ENCODE peak calls at places on chromosomes 7 and 10, in six cellular contexts. One of them, this sample, is unnamed.

GRCh38 chr7:73830872-73831655 is at the start of gene CLDN4:
- DNase-seq in upper lobe of right lung: peak
- DNase-seq in GM13976: no peak
- DNase-seq in AG04450: no peak
- DNase-seq in hepatocyte: peak
- DNase-seq in colonic mucosa: peak
- DNase-seq in this sample: no peak

GRCh38 chr7:48183370-48183743 is 12.1 kb downstream of the ABCA13 start:
- DNase-seq in upper lobe of right lung: no peak
- DNase-seq in GM13976: no peak
- DNase-seq in AG04450: no peak
- DNase-seq in hepatocyte: no peak
- DNase-seq in colonic mucosa: no peak
- DNase-seq in this sample: no peak

GRCh38 chr7:28564755-28565374 is 152.5 kb downstream of the CREB5 start:
- DNase-seq in upper lobe of right lung: no peak
- DNase-seq in GM13976: no peak
- DNase-seq in AG04450: no peak
- DNase-seq in hepatocyte: no peak
- DNase-seq in colonic mucosa: no peak
- DNase-seq in this sample: no peak

GRCh38 chr10:21751341-21752310 is 217.6 kb downstream of the MLLT10 start:
- DNase-seq in upper lobe of right lung: no peak
- DNase-seq in GM13976: no peak
- DNase-seq in AG04450: no peak
- DNase-seq in hepatocyte: peak
- DNase-seq in colonic mucosa: peak
- DNase-seq in this sample: no peak

GRCh38 chr7:49119706-49120105 is 195.4 kb downstream of the CDC14C start:
- DNase-seq in upper lobe of right lung: no peak
- DNase-seq in GM13976: no peak
- DNase-seq in AG04450: no peak
- DNase-seq in hepatocyte: no peak
- DNase-seq in colonic mucosa: no peak
- DNase-seq in this sample: no peak

GRCh38 chr10:106402455-106402854 is 762.1 kb downstream of the SORCS1 start:
- DNase-seq in upper lobe of right lung: no peak
- DNase-seq in GM13976: no peak
- DNase-seq in AG04450: no peak
- DNase-seq in hepatocyte: no peak
- DNase-seq in colonic mucosa: no peak
- DNase-seq in this sample: no peak

GRCh38 chr10:100076750-100077149 is 4.9 kb downstream of the CPN1 start:
- DNase-seq in upper lobe of right lung: no peak
- DNase-seq in GM13976: peak
- DNase-seq in AG04450: no peak
- DNase-seq in hepatocyte: no peak
- DNase-seq in colonic mucosa: no peak
- DNase-seq in this sample: no peak

GRCh38 chr10:122232781-122233180 is 38.3 kb upstream of the BTBD16 start:
- DNase-seq in upper lobe of right lung: no peak
- DNase-seq in GM13976: no peak
- DNase-seq in AG04450: peak
- DNase-seq in hepatocyte: peak
- DNase-seq in colonic mucosa: no peak
- DNase-seq in this sample: no peak

GRCh38 chr10:98055875-98056516 is 25.6 kb upstream of the CRTAC1 start:
- DNase-seq in upper lobe of right lung: no peak
- DNase-seq in GM13976: peak
- DNase-seq in AG04450: no peak
- DNase-seq in hepatocyte: peak
- DNase-seq in colonic mucosa: no peak
- DNase-seq in this sample: no peak

GRCh38 chr10:71421075-71421434 is 24.3 kb downstream of the CDH23 start:
- DNase-seq in upper lobe of right lung: no peak
- DNase-seq in GM13976: no peak
- DNase-seq in AG04450: no peak
- DNase-seq in hepatocyte: no peak
- DNase-seq in colonic mucosa: no peak
- DNase-seq in this sample: no peak

GRCh38 chr10:28533571-28534304 is 820 bp downstream of the WAC start:
- DNase-seq in upper lobe of right lung: peak
- DNase-seq in GM13976: peak
- DNase-seq in AG04450: no peak
- DNase-seq in hepatocyte: peak
- DNase-seq in colonic mucosa: peak
- DNase-seq in this sample: peak

GRCh38 chr10:46033602-46034011 is 3.2 kb upstream of the NCOA4 start:
- DNase-seq in upper lobe of right lung: no peak
- DNase-seq in GM13976: no peak
- DNase-seq in AG04450: peak
- DNase-seq in hepatocyte: peak
- DNase-seq in colonic mucosa: no peak
- DNase-seq in this sample: no peak

GRCh38 chr10:78312197-78313046 is 278.8 kb downstream of the RPS24 start:
- DNase-seq in upper lobe of right lung: no peak
- DNase-seq in GM13976: no peak
- DNase-seq in AG04450: no peak
- DNase-seq in hepatocyte: peak
- DNase-seq in colonic mucosa: peak
- DNase-seq in this sample: peak

GRCh38 chr10:73991846-73992245 is 6.1 kb upstream of the VCL start:
- DNase-seq in upper lobe of right lung: peak
- DNase-seq in GM13976: peak
- DNase-seq in AG04450: no peak
- DNase-seq in hepatocyte: no peak
- DNase-seq in colonic mucosa: peak
- DNase-seq in this sample: no peak

GRCh38 chr10:90592903-90593302 is 264.9 kb downstream of the HTR7 start:
- DNase-seq in upper lobe of right lung: no peak
- DNase-seq in GM13976: peak
- DNase-seq in AG04450: peak
- DNase-seq in hepatocyte: peak
- DNase-seq in colonic mucosa: no peak
- DNase-seq in this sample: peak

GRCh38 chr7:2821161-2821841 is 22.8 kb downstream of the GNA12 start:
- DNase-seq in upper lobe of right lung: no peak
- DNase-seq in GM13976: peak
- DNase-seq in AG04450: peak
- DNase-seq in hepatocyte: no peak
- DNase-seq in colonic mucosa: no peak
- DNase-seq in this sample: no peak

GRCh38 chr7:15684834-15685233 is 1.6 kb downstream of the MEOX2 start:
- DNase-seq in upper lobe of right lung: no peak
- DNase-seq in GM13976: no peak
- DNase-seq in AG04450: no peak
- DNase-seq in hepatocyte: no peak
- DNase-seq in colonic mucosa: no peak
- DNase-seq in this sample: no peak

GRCh38 chr7:108026647-108027046 is 23.7 kb upstream of the LAMB1 start:
- DNase-seq in upper lobe of right lung: no peak
- DNase-seq in GM13976: no peak
- DNase-seq in AG04450: no peak
- DNase-seq in hepatocyte: no peak
- DNase-seq in colonic mucosa: no peak
- DNase-seq in this sample: no peak

GRCh38 chr7:129502708-129503685 is 666 bp downstream of the SMKR1 start:
- DNase-seq in upper lobe of right lung: no peak
- DNase-seq in GM13976: no peak
- DNase-seq in AG04450: no peak
- DNase-seq in hepatocyte: peak
- DNase-seq in colonic mucosa: no peak
- DNase-seq in this sample: no peak
- TF ChIP-seq CTCF in upper lobe of right lung: no peak
- TF ChIP-seq CTCF in GM13976: no peak
- TF ChIP-seq CTCF in AG04450: no peak
- TF ChIP-seq CTCF in hepatocyte: peak
- TF ChIP-seq CTCF in colonic mucosa: no peak
- TF ChIP-seq CTCF in this sample: no peak

GRCh38 chr7:151631149-151631967 is 111.7 kb upstream of the RHEB start:
- DNase-seq in upper lobe of right lung: no peak
- DNase-seq in GM13976: no peak
- DNase-seq in AG04450: no peak
- DNase-seq in hepatocyte: no peak
- DNase-seq in colonic mucosa: peak
- DNase-seq in this sample: no peak
- TF ChIP-seq CTCF in upper lobe of right lung: no peak
- TF ChIP-seq CTCF in GM13976: no peak
- TF ChIP-seq CTCF in AG04450: peak
- TF ChIP-seq CTCF in hepatocyte: no peak
- TF ChIP-seq CTCF in colonic mucosa: no peak
- TF ChIP-seq CTCF in this sample: no peak

GRCh38 chr7:65477326-65477725 is 103.7 kb downstream of the ZNF92 start:
- DNase-seq in upper lobe of right lung: no peak
- DNase-seq in GM13976: no peak
- DNase-seq in AG04450: no peak
- DNase-seq in hepatocyte: peak
- DNase-seq in colonic mucosa: no peak
- DNase-seq in this sample: no peak
- TF ChIP-seq CTCF in upper lobe of right lung: peak
- TF ChIP-seq CTCF in GM13976: no peak
- TF ChIP-seq CTCF in AG04450: peak
- TF ChIP-seq CTCF in hepatocyte: peak
- TF ChIP-seq CTCF in colonic mucosa: no peak
- TF ChIP-seq CTCF in this sample: no peak

GRCh38 chr10:828191-828590 is 103.3 kb downstream of the LARP4B start:
- DNase-seq in upper lobe of right lung: no peak
- DNase-seq in GM13976: no peak
- DNase-seq in AG04450: no peak
- DNase-seq in hepatocyte: no peak
- DNase-seq in colonic mucosa: no peak
- DNase-seq in this sample: no peak

GRCh38 chr10:824946-825345 is 106.6 kb downstream of the LARP4B start:
- DNase-seq in upper lobe of right lung: no peak
- DNase-seq in GM13976: no peak
- DNase-seq in AG04450: no peak
- DNase-seq in hepatocyte: no peak
- DNase-seq in colonic mucosa: no peak
- DNase-seq in this sample: no peak

GRCh38 chr10:824497-824896 is 107.0 kb downstream of the LARP4B start:
- DNase-seq in upper lobe of right lung: no peak
- DNase-seq in GM13976: no peak
- DNase-seq in AG04450: no peak
- DNase-seq in hepatocyte: no peak
- DNase-seq in colonic mucosa: no peak
- DNase-seq in this sample: no peak

GRCh38 chr10:834493-834892 is 97.0 kb downstream of the LARP4B start:
- DNase-seq in upper lobe of right lung: no peak
- DNase-seq in GM13976: no peak
- DNase-seq in AG04450: no peak
- DNase-seq in hepatocyte: no peak
- DNase-seq in colonic mucosa: no peak
- DNase-seq in this sample: no peak

DNA sequence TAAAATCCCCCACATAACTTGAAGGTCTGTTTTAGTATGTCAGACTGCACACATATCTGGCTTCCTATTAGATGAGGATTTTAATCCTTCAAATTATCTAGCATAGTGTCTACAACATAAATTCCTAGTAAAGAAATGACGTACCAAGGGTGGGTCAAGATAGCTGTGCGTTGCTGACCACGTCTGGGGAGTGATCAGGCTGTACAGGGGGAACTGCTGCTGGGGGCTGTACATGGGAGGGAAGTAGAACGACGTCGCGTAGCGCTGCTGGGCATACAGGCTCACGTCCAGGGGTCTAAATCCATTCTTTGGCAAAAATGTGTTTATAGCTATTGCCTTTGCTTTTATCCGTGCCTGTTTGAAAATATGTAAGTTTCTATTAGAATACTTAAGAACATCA is 102.3 kb downstream of the LARP4B start:
- DNase-seq in upper lobe of right lung: no peak
- DNase-seq in GM13976: no peak
- DNase-seq in AG04450: no peak
- DNase-seq in hepatocyte: no peak
- DNase-seq in colonic mucosa: no peak
- DNase-seq in this sample: no peak
- TF ChIP-seq CTCF in upper lobe of right lung: no peak
- TF ChIP-seq CTCF in GM13976: no peak
- TF ChIP-seq CTCF in AG04450: no peak
- TF ChIP-seq CTCF in hepatocyte: no peak
- TF ChIP-seq CTCF in colonic mucosa: no peak
- TF ChIP-seq CTCF in this sample: no peak

GRCh38 chr10:132458071-132458594 is 61.1 kb downstream of the PWWP2B start:
- DNase-seq in upper lobe of right lung: no peak
- DNase-seq in GM13976: no peak
- DNase-seq in AG04450: no peak
- DNase-seq in hepatocyte: no peak
- DNase-seq in colonic mucosa: no peak
- DNase-seq in this sample: no peak

GRCh38 chr10:132455986-132456847 is 59.2 kb downstream of the PWWP2B start:
- DNase-seq in upper lobe of right lung: no peak
- DNase-seq in GM13976: no peak
- DNase-seq in AG04450: no peak
- DNase-seq in hepatocyte: no peak
- DNase-seq in colonic mucosa: no peak
- DNase-seq in this sample: no peak

GRCh38 chr10:132458595-132459251 is 61.7 kb downstream of the PWWP2B start:
- DNase-seq in upper lobe of right lung: peak
- DNase-seq in GM13976: peak
- DNase-seq in AG04450: no peak
- DNase-seq in hepatocyte: peak
- DNase-seq in colonic mucosa: peak
- DNase-seq in this sample: no peak

GRCh38 chr10:132456881-132457280 is 59.9 kb downstream of the PWWP2B start:
- DNase-seq in upper lobe of right lung: no peak
- DNase-seq in GM13976: no peak
- DNase-seq in AG04450: no peak
- DNase-seq in hepatocyte: no peak
- DNase-seq in colonic mucosa: no peak
- DNase-seq in this sample: no peak

DNA sequence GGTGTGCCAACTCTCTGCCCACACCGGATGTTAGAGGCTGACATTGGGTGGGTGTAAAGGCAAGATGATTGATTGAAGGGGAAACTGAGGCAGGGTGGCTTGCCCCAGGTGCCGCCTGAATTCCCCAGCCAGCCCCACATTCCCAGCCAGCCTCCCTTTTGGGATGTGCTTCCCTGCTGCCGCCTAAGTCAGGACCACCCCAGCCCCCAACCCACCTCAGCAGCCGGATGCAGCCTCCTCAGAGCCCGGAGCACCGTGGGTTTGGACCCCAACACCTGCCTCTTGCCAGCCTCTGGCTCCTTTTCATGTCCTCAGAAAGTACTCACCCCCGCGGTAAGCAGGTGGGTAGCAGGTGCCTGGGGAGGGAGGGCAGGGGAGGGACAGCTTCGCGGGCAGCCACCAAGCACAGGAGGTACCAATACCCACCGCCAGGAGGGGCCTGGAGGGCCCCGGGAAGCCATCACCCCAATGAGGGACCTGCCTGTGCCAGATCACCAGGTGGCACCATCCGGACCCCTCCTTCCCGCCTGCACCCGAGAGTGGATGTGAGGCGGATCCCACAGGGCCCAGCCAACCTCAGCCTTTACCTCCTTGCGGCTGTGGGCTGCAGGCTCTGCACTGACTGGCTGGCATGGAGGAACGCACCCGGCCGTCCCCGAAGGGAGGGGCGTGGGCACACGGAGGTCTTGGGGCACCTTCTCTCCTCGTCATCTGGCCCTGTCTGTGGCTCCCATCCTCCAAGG is 60.5 kb downstream of the PWWP2B start:
- DNase-seq in upper lobe of right lung: no peak
- DNase-seq in GM13976: no peak
- DNase-seq in AG04450: no peak
- DNase-seq in hepatocyte: no peak
- DNase-seq in colonic mucosa: no peak
- DNase-seq in this sample: no peak
- TF ChIP-seq CTCF in upper lobe of right lung: no peak
- TF ChIP-seq CTCF in GM13976: no peak
- TF ChIP-seq CTCF in AG04450: peak
- TF ChIP-seq CTCF in hepatocyte: no peak
- TF ChIP-seq CTCF in colonic mucosa: no peak
- TF ChIP-seq CTCF in this sample: no peak

GRCh38 chr7:156539999-156540398 is 100.6 kb upstream of the RNF32 start:
- DNase-seq in upper lobe of right lung: no peak
- DNase-seq in GM13976: no peak
- DNase-seq in AG04450: no peak
- DNase-seq in hepatocyte: no peak
- DNase-seq in colonic mucosa: no peak
- DNase-seq in this sample: no peak
- TF ChIP-seq CTCF in upper lobe of right lung: no peak
- TF ChIP-seq CTCF in GM13976: no peak
- TF ChIP-seq CTCF in AG04450: no peak
- TF ChIP-seq CTCF in hepatocyte: no peak
- TF ChIP-seq CTCF in colonic mucosa: no peak
- TF ChIP-seq CTCF in this sample: no peak